ENCODE peak calls at places on chromosomes 6 and 20, in nine cellular contexts. B, W, Z, D, A, M, H, Q and V are unnamed samples.

GRCh38 chr6:70557998-70558397 is 8.7 kb upstream of the SDHAF4 start:
- DNase-seq in B (no peak), W (no peak), Z (no peak), D (no peak), A (no peak), M (no peak), H (no peak), Q (no peak), V (no peak)

GRCh38 chr6:53119772-53120409 is 28.8 kb downstream of the GCM1 start:
- DNase-seq in B (no peak), W (peak; percentile 76), Z (peak; percentile 27), D (peak; percentile 78), A (no peak), M (no peak), H (peak; percentile 20), Q (no peak), V (no peak)

GRCh38 chr6:67287566-67287965 is 1347.5 kb upstream of the ADGRB3 start:
- DNase-seq in B (no peak), W (peak; percentile 13), Z (no peak), D (no peak), A (no peak), M (no peak), H (no peak), Q (no peak), V (no peak)

GRCh38 chr6:125014157-125014957 is 52.1 kb downstream of the RNF217 start:
- DNase-seq in B (no peak), W (peak; percentile 61), Z (no peak), D (peak; percentile 62), A (no peak), M (no peak), H (peak; percentile 59), Q (no peak), V (no peak)

GRCh38 chr20:24583169-24583792 is 113.9 kb downstream of the SYNDIG1 start:
- DNase-seq in B (no peak), W (no peak), Z (no peak), D (no peak), A (no peak), M (no peak), H (no peak), Q (no peak), V (no peak)

GRCh38 chr20:54654460-54654859 is 179.1 kb downstream of the DOK5 start:
- DNase-seq in B (no peak), W (no peak), Z (no peak), D (no peak), A (no peak), M (no peak), H (no peak), Q (no peak), V (no peak)

GRCh38 chr20:44552950-44553908 is 29.1 kb upstream of the PKIG start:
- DNase-seq in B (no peak), W (peak; percentile 96), Z (no peak), D (peak; percentile 73), A (no peak), M (no peak), H (peak; percentile 73), Q (no peak), V (no peak)

GRCh38 chr20:51894201-51894600 is 91.9 kb upstream of the SALL4 start:
- DNase-seq in B (no peak), W (no peak), Z (no peak), D (no peak), A (no peak), M (no peak), H (no peak), Q (no peak), V (no peak)

GRCh38 chr6:156647440-156647839 is 129.7 kb upstream of the ARID1B start:
- DNase-seq in B (no peak), W (no peak), Z (no peak), D (no peak), A (no peak), M (no peak), H (no peak), Q (no peak), V (no peak)

GRCh38 chr20:41150664-41151063 is 13.3 kb downstream of the PLCG1 start:
- DNase-seq in B (no peak), W (peak; percentile 23), Z (no peak), D (no peak), A (no peak), M (no peak), H (no peak), Q (no peak), V (no peak)

GRCh38 chr6:118719351-118720124 is 68.1 kb upstream of the CEP85L start:
- DNase-seq in B (no peak), W (no peak), Z (no peak), D (no peak), A (no peak), M (no peak), H (no peak), Q (no peak), V (no peak)

GRCh38 chr20:63857751-63858392 is 3.4 kb upstream of the ABHD16B start:
- DNase-seq in B (no peak), W (peak; percentile 50), Z (no peak), D (no peak), A (peak; percentile 69), M (peak; percentile 50), H (no peak), Q (no peak), V (no peak)

GRCh38 chr20:24627926-24628325 is 158.5 kb downstream of the SYNDIG1 start:
- DNase-seq in B (no peak), W (no peak), Z (no peak), D (no peak), A (no peak), M (no peak), H (no peak), Q (no peak), V (no peak)

GRCh38 chr6:168368971-168369370 is 49.4 kb upstream of the DACT2 start:
- DNase-seq in B (no peak), W (no peak), Z (no peak), D (no peak), A (peak; percentile 24), M (no peak), H (no peak), Q (no peak), V (no peak)

GRCh38 chr6:148440877-148441453 is 98.3 kb downstream of the SASH1 start:
- DNase-seq in B (no peak), W (peak; percentile 83), Z (peak; percentile 87), D (peak; percentile 82), A (peak; percentile 67), M (peak; percentile 13), H (peak; percentile 72), Q (peak; percentile 54), V (no peak)

GRCh38 chr6:137241481-137242011 is 22.4 kb upstream of the IFNGR1 start:
- DNase-seq in B (no peak), W (peak; percentile 56), Z (no peak), D (peak; percentile 55), A (no peak), M (no peak), H (no peak), Q (no peak), V (no peak)

GRCh38 chr6:79913369-79913768 is 34.0 kb downstream of the ELOVL4 start:
- DNase-seq in B (peak; percentile 34), W (no peak), Z (no peak), D (no peak), A (no peak), M (no peak), H (no peak), Q (no peak), V (no peak)

GRCh38 chr20:52105573-52106422 is 85.8 kb downstream of the ZFP64 start:
- DNase-seq in B (peak; percentile 53), W (peak; percentile 49), Z (peak; percentile 21), D (peak; percentile 82), A (no peak), M (peak; percentile 67), H (no peak), Q (no peak), V (peak; percentile 38)

GRCh38 chr6:115838763-115839401 is 221.8 kb downstream of the FRK start:
- DNase-seq in B (peak; percentile 25), W (peak; percentile 46), Z (no peak), D (peak; percentile 54), A (no peak), M (peak; percentile 15), H (no peak), Q (no peak), V (no peak)

GRCh38 chr6:151548201-151548600 is 54.4 kb downstream of the CCDC170 start:
- DNase-seq in B (no peak), W (no peak), Z (no peak), D (no peak), A (no peak), M (no peak), H (no peak), Q (no peak), V (no peak)
- TF ChIP-seq CTCF in B (no peak), W (no peak), Z (no peak), D (no peak), A (peak; percentile 19), M (no peak), H (no peak), Q (no peak), V (no peak)

GRCh38 chr6:62150048-62150663 is 135.9 kb downstream of the KHDRBS2 start:
- DNase-seq in B (no peak), W (peak; percentile 53), Z (no peak), D (peak; percentile 70), A (no peak), M (peak; percentile 28), H (no peak), Q (no peak), V (no peak)
- TF ChIP-seq CTCF in B (peak; percentile 78), W (peak; percentile 53), Z (no peak), D (peak; percentile 77), A (peak; percentile 44), M (peak; percentile 67), H (peak; percentile 17), Q (peak; percentile 35), V (peak; percentile 83)

GRCh38 chr20:34705383-34706021 is 1.4 kb downstream of the TP53INP2 start:
- DNase-seq in B (no peak), W (peak; percentile 45), Z (peak; percentile 24), D (peak; percentile 69), A (no peak), M (no peak), H (no peak), Q (no peak), V (no peak)
- TF ChIP-seq CTCF in B (peak; percentile 40), W (no peak), Z (no peak), D (no peak), A (no peak), M (no peak), H (no peak), Q (peak; percentile 7), V (peak; percentile 14)

GRCh38 chr6:26157838-26158580 is 70.8 kb downstream of the HFE start:
- DNase-seq in B (peak; percentile 67), W (peak; percentile 98), Z (peak; percentile 94), D (peak; percentile 97), A (peak; percentile 82), M (peak; percentile 66), H (peak; percentile 96), Q (peak; percentile 70), V (peak; percentile 66)

GRCh38 chr6:26157150-26157837 is 70.1 kb downstream of the HFE start:
- DNase-seq in B (peak; percentile 81), W (no peak), Z (peak; percentile 63), D (peak; percentile 69), A (peak; percentile 79), M (peak; percentile 78), H (no peak), Q (peak; percentile 46), V (peak; percentile 42)

GRCh38 chr6:26155066-26155925 is 68.1 kb downstream of the HFE start:
- DNase-seq in B (peak; percentile 65), W (no peak), Z (peak; percentile 54), D (no peak), A (no peak), M (peak; percentile 39), H (no peak), Q (peak; percentile 67), V (no peak)

GRCh38 chr6:26156850-26157149 is 69.6 kb downstream of the HFE start:
- DNase-seq in B (no peak), W (no peak), Z (no peak), D (no peak), A (no peak), M (no peak), H (no peak), Q (no peak), V (no peak)

GRCh38 chr6:26156105-26156849 is 69.0 kb downstream of the HFE start:
- DNase-seq in B (peak; percentile 87), W (peak; percentile 83), Z (peak; percentile 93), D (peak; percentile 90), A (peak; percentile 96), M (peak; percentile 80), H (peak; percentile 74), Q (peak; percentile 85), V (peak; percentile 69)
- TF ChIP-seq CTCF in B (no peak), W (no peak), Z (peak; percentile 32), D (no peak), A (no peak), M (no peak), H (peak; percentile 1), Q (no peak), V (no peak)